ENCODE peak calls at places on chromosomes 1 and 21, in six cellular contexts. U is GM12878, Z is A549, J is NB4, Y is endothelial cell of umbilical vein, Q is HepG2. V is an unnamed sample.

GRCh38 chr1:214018605-214019268 is 31.0 kb downstream of the PROX1 start:
- DNase-seq in U (peak), Y (no peak), J (no peak), Q (no peak), Z (no peak), V (no peak)

GRCh38 chr1:179129702-179130473 is 48.0 kb downstream of the TOR3A start:
- DNase-seq in U (peak), Q (no peak), J (peak), Y (peak), Z (peak), V (no peak)

GRCh38 chr1:8211620-8212442 is 106.1 kb upstream of the SLC45A1 start:
- DNase-seq in J (peak), Y (peak), Q (peak), U (no peak), Z (peak), V (peak)

GRCh38 chr1:178456472-178456871 is 40.3 kb downstream of the CLEC20A start:
- DNase-seq in Q (no peak), U (no peak), J (no peak), Z (no peak), Y (no peak), V (no peak)

GRCh38 chr21:45543710-45544448 is 1.6 kb upstream of the SLC19A1 start:
- DNase-seq in Y (no peak), U (no peak), Q (no peak), Z (no peak), J (no peak), V (no peak)

GRCh38 chr1:19564366-19564765 is 79.0 kb upstream of the CAPZB start:
- DNase-seq in Z (no peak), Q (no peak), Y (no peak), U (no peak), J (no peak), V (peak)

GRCh38 chr21:32826317-32827167 is 55.0 kb upstream of the PAXBP1 start:
- DNase-seq in Y (peak), Z (peak), J (peak), U (peak), Q (peak), V (peak)

GRCh38 chr1:245822997-245823396 is 668.2 kb downstream of the KIF26B start:
- DNase-seq in Q (peak), Y (no peak), J (peak), Z (peak), U (no peak), V (no peak)

GRCh38 chr1:53051676-53052075 is 10.3 kb upstream of the PODN start:
- DNase-seq in J (no peak), Y (no peak), Z (no peak), Q (no peak), U (no peak), V (no peak)

GRCh38 chr1:85836736-85837135 is 128.5 kb upstream of the ZNHIT6 start:
- DNase-seq in Z (no peak), Q (no peak), U (no peak), Y (no peak), J (no peak), V (no peak)

GRCh38 chr1:240190881-240191385 is 99.2 kb downstream of the FMN2 start:
- DNase-seq in Q (peak), U (no peak), Y (no peak), J (peak), Z (peak), V (no peak)

GRCh38 chr1:112409416-112409815 is 13.4 kb downstream of the CTTNBP2NL start:
- DNase-seq in Y (no peak), U (no peak), Q (no peak), J (no peak), Z (no peak), V (no peak)

GRCh38 chr1:100769323-100769722 is 49.8 kb downstream of the VCAM1 start:
- DNase-seq in Q (no peak), J (no peak), U (no peak), Z (no peak), Y (no peak), V (no peak)

GRCh38 chr1:184695023-184695422 is 59.6 kb downstream of the EDEM3 start:
- DNase-seq in Y (no peak), U (no peak), J (no peak), Z (no peak), Q (no peak), V (no peak)

GRCh38 chr1:8689431-8690252 is 127.8 kb downstream of the RERE start:
- DNase-seq in Y (no peak), Z (no peak), J (no peak), Q (no peak), U (no peak), V (no peak)

GRCh38 chr1:203049576-203050180 is 23.4 kb downstream of the PPFIA4 start:
- DNase-seq in U (no peak), J (no peak), Z (no peak), Q (no peak), Y (no peak), V (no peak)

GRCh38 chr1:150516050-150516591 is 569 bp downstream of the FALEC start:
- DNase-seq in J (peak), Y (peak), Z (no peak), Q (no peak), U (no peak), V (peak)

GRCh38 chr1:89975540-89976125 is 19.3 kb upstream of the ZNF326 start:
- DNase-seq in Z (no peak), Q (no peak), J (peak), Y (peak), U (no peak), V (no peak)

GRCh38 chr1:20373286-20373685 is 82.6 kb downstream of the VWA5B1 start:
- DNase-seq in Z (no peak), U (no peak), J (no peak), Y (no peak), Q (no peak), V (no peak)

GRCh38 chr21:45248893-45249381 is 38.8 kb downstream of the POFUT2 start:
- DNase-seq in U (no peak), Y (no peak), J (no peak), Z (no peak), Q (no peak), V (no peak)

GRCh38 chr21:46544824-46545223 is 60.1 kb downstream of the S100B start:
- DNase-seq in Q (no peak), Y (no peak), U (no peak), Z (no peak), J (no peak), V (no peak)

GRCh38 chr1:966603-967295 is 467 bp downstream of the PLEKHN1 start:
- DNase-seq in J (peak), Q (peak), Z (peak), U (no peak), Y (peak), V (peak)

GRCh38 chr1:244559561-244559960 is 93.4 kb upstream of the DESI2 start:
- DNase-seq in Y (no peak), Z (no peak), J (no peak), Q (peak), U (no peak), V (no peak)

GRCh38 chr1:243924188-243924587 is 74.1 kb upstream of the AKT3 start:
- DNase-seq in Z (peak), Y (no peak), Q (no peak), J (no peak), U (no peak), V (no peak)

GRCh38 chr1:156860639-156861423 is at the start of gene NTRK1:
- DNase-seq in Y (peak), Z (peak), Q (no peak), U (no peak), J (peak), V (peak)

GRCh38 chr1:225692517-225692879 is 39.6 kb upstream of the ENAH start:
- DNase-seq in J (no peak), Q (no peak), Y (no peak), Z (no peak), U (no peak), V (no peak)

GRCh38 chr1:67691712-67692111 is 6.7 kb downstream of the GADD45A start:
- DNase-seq in Z (no peak), Y (no peak), Q (no peak), U (no peak), J (no peak), V (no peak)

GRCh38 chr1:43552813-43553212 is 22.1 kb downstream of the PTPRF start:
- DNase-seq in U (no peak), Z (peak), J (no peak), Q (no peak), Y (no peak), V (no peak)

GRCh38 chr1:181128592-181129497 is 40.3 kb downstream of the IER5 start:
- DNase-seq in Y (no peak), J (peak), Q (no peak), U (no peak), Z (no peak), V (peak)

GRCh38 chr1:153355445-153356071 is 2.1 kb upstream of the S100A9 start:
- DNase-seq in U (no peak), Q (peak), Z (peak), Y (peak), J (peak), V (peak)

GRCh38 chr1:208238710-208239517 is 5.3 kb downstream of the PLXNA2 start:
- DNase-seq in Z (peak), U (no peak), J (peak), Y (peak), Q (no peak), V (peak)

GRCh38 chr1:203324103-203325003 is 19.0 kb downstream of the BTG2 start:
- DNase-seq in Q (no peak), J (peak), Y (no peak), U (no peak), Z (no peak), V (no peak)

GRCh38 chr1:155976913-155977606 is 1.3 kb downstream of the ARHGEF2 start:
- DNase-seq in J (peak), Y (no peak), Q (no peak), Z (no peak), U (no peak), V (no peak)

GRCh38 chr1:113275691-113276090 is 114.6 kb upstream of the MAGI3 start:
- DNase-seq in Z (no peak), Y (no peak), Q (no peak), J (no peak), U (no peak), V (no peak)

GRCh38 chr1:84689514-84690396 is 506 bp downstream of the SSX2IP start:
- DNase-seq in U (no peak), J (peak), Q (peak), Z (peak), Y (peak), V (peak)

GRCh38 chr1:219190605-219191004 is 16.9 kb downstream of the LYPLAL1 start:
- DNase-seq in J (no peak), Y (no peak), Q (no peak), Z (no peak), U (no peak), V (no peak)

GRCh38 chr1:24695202-24695974 is 49.9 kb upstream of the CLIC4 start:
- DNase-seq in J (no peak), Q (no peak), Z (no peak), Y (no peak), U (no peak), V (no peak)

GRCh38 chr1:70034403-70034802 is 171.0 kb downstream of the LRRC40 start:
- DNase-seq in Y (peak), J (peak), Q (peak), Z (peak), U (no peak), V (peak)

GRCh38 chr1:244214009-244214967 is 163.2 kb downstream of the ZBTB18 start:
- DNase-seq in Q (peak), U (no peak), Z (peak), Y (peak), J (peak), V (no peak)

DNA sequence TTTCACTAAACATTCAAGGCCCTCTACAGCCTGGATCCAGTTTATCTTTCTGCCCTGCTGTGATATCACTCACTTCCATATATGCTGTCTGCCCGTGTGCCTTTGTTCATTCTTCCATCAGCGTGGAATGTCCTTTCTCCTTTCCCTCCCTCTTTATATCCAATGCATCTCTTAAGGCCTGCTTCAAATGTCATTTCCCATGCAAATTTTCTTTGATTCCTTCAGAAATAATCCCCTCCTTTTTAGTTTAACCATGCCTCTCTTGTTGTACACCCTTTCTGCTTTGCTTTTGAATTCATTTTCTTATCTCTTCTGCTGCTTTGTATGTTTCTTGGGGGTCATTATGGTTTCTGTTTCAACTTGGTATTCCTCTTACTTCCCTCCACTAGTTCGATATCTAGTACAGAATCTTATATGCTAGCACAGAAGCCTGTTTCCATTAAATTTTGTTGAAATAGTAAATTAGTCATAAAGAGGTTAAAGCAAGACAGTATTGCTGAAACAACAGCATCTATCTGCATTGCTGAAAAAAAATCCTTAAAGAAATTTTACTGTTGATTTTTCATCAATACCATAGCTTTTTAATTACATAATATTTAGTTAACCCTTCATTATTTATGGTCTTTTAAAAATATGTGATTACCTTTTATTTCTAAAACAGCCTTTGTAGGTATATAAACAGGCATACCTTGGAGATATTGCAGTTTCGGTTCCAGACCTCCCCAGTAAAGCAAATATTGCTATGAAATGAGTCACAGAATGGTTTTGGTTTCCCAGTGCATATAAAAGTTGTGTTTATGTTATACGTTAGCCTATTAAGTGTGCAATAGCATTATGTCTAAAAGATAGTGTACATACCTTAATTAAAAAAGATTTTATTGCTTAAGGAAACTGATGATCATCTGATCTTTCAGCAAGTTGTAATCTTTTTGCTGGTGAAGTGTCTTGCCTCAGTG is 44.4 kb downstream of the XCL2 start:
- DNase-seq in U (no peak), J (no peak), Y (no peak), Z (no peak), Q (no peak), V (no peak)
- TF ChIP-seq MYC in U (no peak), J (no peak), Y (no peak), Z (no peak), Q (no peak), V (no peak)

DNA sequence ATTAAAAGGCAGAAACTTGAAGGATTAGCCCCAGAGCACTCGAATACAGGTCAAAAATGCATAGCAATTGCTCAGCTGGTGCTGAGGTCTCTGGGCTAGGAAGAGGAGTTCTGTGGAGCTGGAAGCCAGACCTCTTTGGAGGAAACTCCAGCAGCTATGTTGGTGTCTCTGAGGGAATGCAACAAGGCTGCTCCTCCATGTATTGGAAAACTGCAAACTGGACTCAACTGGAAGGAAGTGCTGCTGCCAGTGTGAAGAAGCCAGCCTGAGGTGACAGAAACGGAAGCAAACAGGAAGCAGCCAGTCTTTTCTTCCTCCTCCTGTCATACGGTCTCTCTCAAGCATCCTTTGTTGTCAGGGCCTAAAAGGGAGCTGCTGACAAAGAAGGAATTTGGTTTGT is 233.4 kb upstream of the FGGY start:
- DNase-seq in Q (no peak), Y (peak), U (no peak), Z (no peak), J (no peak), V (no peak)
- TF ChIP-seq MYC in Q (no peak), Y (no peak), U (no peak), Z (no peak), J (no peak), V (no peak)

DNA sequence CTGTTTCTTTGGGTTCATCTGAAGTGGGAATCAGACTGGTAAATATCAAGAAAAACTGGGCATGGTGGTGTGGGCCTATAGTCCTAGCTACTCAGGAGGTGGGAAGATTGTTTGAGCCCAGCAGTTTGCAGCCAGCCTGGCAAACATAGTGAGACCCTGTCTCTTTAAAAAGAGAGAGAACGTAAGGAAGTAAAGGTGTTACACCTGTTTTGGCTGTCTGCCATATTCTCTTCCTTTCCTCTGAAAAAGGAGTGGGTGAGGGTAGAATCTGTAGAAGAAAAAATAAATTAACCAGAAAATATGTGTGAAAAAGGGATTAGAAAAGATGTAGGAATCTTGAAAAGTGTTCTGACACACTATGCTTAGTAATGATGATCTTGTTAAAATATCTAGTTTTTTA is 20.0 kb downstream of the AHCYL1 start:
- DNase-seq in J (no peak), Z (no peak), Y (no peak), Q (no peak), U (no peak), V (no peak)
- TF ChIP-seq MYC in J (no peak), Z (no peak), Y (no peak), Q (no peak), U (no peak), V (no peak)

GRCh38 chr1:95406279-95406678 is 172.3 kb downstream of the RWDD3 start:
- DNase-seq in Z (no peak), J (no peak), U (no peak), Q (no peak), Y (no peak), V (no peak)
- TF ChIP-seq MYC in Z (no peak), J (no peak), U (no peak), Q (no peak), Y (no peak), V (no peak)

GRCh38 chr21:37547615-37547975 is 181.0 kb downstream of the DYRK1A start:
- DNase-seq in Q (no peak), Z (no peak), Y (peak), U (no peak), J (peak), V (no peak)

GRCh38 chr21:37552496-37553399 is 186.2 kb downstream of the DYRK1A start:
- DNase-seq in Z (no peak), Q (no peak), Y (no peak), U (no peak), J (no peak), V (no peak)

GRCh38 chr21:37548521-37548981 is 182.0 kb downstream of the DYRK1A start:
- DNase-seq in U (no peak), Y (peak), J (no peak), Z (no peak), Q (no peak), V (peak)

GRCh38 chr21:37551406-37552355 is 185.1 kb downstream of the DYRK1A start:
- DNase-seq in Q (peak), Y (peak), Z (no peak), J (no peak), U (no peak), V (no peak)

DNA sequence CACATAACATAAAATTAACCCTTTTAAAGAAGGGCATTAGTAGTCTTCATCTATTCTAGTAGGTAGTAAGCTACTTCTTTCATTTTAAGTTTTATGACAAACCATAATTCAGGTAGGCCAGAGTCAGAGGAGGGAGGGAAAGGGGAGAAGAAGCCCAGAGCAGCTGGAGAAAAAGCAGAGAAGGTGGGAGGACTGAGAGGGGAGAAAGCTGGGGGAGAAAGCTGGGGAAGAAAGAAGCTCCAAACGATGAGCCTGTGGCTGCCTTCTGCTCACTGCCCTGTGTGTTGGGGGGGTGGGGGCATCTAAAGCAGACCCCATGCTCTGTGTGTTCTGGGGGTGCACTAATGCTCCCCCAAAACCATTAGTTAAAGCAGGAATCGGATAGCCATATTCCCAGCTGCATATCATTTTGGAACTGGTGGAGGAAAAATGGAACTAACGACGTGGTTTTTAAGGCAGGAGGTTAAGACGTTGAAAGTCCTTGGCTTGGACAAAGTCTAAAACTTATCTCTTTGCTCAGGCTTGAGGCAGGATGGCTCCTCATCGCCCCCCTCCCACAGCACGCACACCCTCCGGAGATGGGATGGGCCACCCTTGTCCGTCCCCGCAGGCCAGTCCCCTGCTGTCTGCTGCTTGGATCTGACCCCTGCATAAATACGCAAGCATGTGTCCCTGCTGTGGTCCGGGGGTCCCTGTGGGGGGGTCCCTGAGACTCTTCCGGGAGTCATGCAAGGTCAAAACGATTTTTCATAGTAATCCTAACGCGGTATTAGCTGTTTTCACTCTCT is 184.2 kb downstream of the DYRK1A start:
- DNase-seq in U (no peak), Q (no peak), Z (no peak), J (no peak), Y (no peak), V (peak)
- TF ChIP-seq MYC in U (no peak), Q (no peak), Z (no peak), J (no peak), Y (no peak), V (no peak)

DNA sequence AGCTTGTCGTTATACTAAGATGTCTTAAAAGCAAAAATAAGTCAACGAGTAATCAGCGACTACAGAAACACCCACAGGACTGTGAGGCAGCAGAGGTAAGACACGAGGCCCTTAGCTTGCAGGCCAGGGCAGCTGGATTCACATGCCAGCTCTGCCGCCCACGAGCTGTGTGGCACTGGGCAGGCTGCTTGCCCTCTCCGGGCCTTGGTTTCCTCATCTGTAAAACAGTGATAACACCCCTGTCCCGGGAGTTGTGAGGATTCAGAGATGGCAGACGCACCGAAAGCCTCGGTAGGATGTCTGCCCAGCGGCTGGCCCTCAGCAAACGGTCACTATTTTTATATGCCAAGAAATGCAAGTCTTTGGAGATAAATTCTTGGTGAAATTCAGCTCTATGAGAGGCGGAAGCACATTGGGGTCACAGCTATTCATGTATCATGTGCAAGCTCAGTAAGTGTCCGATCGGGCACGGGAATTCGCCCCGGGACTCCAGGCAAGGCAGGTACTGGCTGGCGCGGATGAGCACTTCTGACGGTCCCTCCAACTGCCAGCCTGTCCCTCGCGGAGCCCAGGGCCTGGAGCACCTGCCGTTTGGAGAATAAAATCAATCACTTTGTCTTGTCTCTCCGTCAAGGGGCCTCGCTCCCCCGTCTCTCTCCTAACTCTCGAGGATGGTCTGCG is 1.1 kb downstream of the C2CD2 start:
- DNase-seq in U (no peak), Z (no peak), Y (peak), J (no peak), Q (no peak), V (no peak)
- TF ChIP-seq MYC in U (no peak), Z (no peak), Y (no peak), J (no peak), Q (no peak), V (no peak)

V was measured in K562.